ENCODE peak calls at places on chromosomes 12 and 14, in six cellular contexts. One of them, this sample, is unnamed.

GRCh38 chr12:49296836-49297694 is 2.1 kb downstream of the PRPH start:
- DNase-seq in heart left ventricle: no peak
- DNase-seq in IMR-90: no peak
- DNase-seq in right lobe of liver: no peak
- DNase-seq in adrenal gland: no peak
- DNase-seq in lower leg skin: no peak
- DNase-seq in this sample: no peak

GRCh38 chr12:32400114-32400672 is 835 bp downstream of the FGD4 start:
- DNase-seq in lower leg skin: no peak
- DNase-seq in adrenal gland: no peak
- DNase-seq in IMR-90: no peak
- DNase-seq in heart left ventricle: no peak
- DNase-seq in right lobe of liver: no peak
- DNase-seq in this sample: no peak

GRCh38 chr12:107610030-107610859 is 75.4 kb upstream of the PWP1 start:
- DNase-seq in heart left ventricle: no peak
- DNase-seq in adrenal gland: peak
- DNase-seq in right lobe of liver: peak
- DNase-seq in lower leg skin: no peak
- DNase-seq in IMR-90: peak
- DNase-seq in this sample: no peak

GRCh38 chr12:124457287-124458219 is 109.9 kb downstream of the NCOR2 start:
- DNase-seq in right lobe of liver: peak
- DNase-seq in heart left ventricle: peak
- DNase-seq in lower leg skin: peak
- DNase-seq in IMR-90: peak
- DNase-seq in adrenal gland: peak
- DNase-seq in this sample: peak

GRCh38 chr14:58650857-58651256 is 13.1 kb downstream of the DACT1 start:
- DNase-seq in heart left ventricle: no peak
- DNase-seq in lower leg skin: no peak
- DNase-seq in IMR-90: no peak
- DNase-seq in right lobe of liver: no peak
- DNase-seq in adrenal gland: no peak
- DNase-seq in this sample: no peak

GRCh38 chr14:71449316-71450055 is 482.7 kb upstream of the RGS6 start:
- DNase-seq in IMR-90: no peak
- DNase-seq in lower leg skin: no peak
- DNase-seq in adrenal gland: no peak
- DNase-seq in right lobe of liver: no peak
- DNase-seq in heart left ventricle: no peak
- DNase-seq in this sample: no peak

GRCh38 chr14:94974893-94975292 is 182.4 kb downstream of the DICER1 start:
- DNase-seq in IMR-90: no peak
- DNase-seq in adrenal gland: no peak
- DNase-seq in right lobe of liver: no peak
- DNase-seq in lower leg skin: no peak
- DNase-seq in heart left ventricle: no peak
- DNase-seq in this sample: no peak

GRCh38 chr14:100037351-100037750 is 27.9 kb upstream of the EVL start:
- DNase-seq in adrenal gland: peak
- DNase-seq in lower leg skin: no peak
- DNase-seq in heart left ventricle: no peak
- DNase-seq in IMR-90: peak
- DNase-seq in right lobe of liver: no peak
- DNase-seq in this sample: no peak

GRCh38 chr12:9906888-9907287 is 25.3 kb downstream of the CLEC2A start:
- DNase-seq in adrenal gland: no peak
- DNase-seq in heart left ventricle: no peak
- DNase-seq in IMR-90: no peak
- DNase-seq in lower leg skin: no peak
- DNase-seq in right lobe of liver: no peak
- DNase-seq in this sample: no peak

GRCh38 chr12:15584366-15585041 is 204.7 kb downstream of the EPS8 start:
- DNase-seq in right lobe of liver: no peak
- DNase-seq in lower leg skin: no peak
- DNase-seq in adrenal gland: peak
- DNase-seq in heart left ventricle: no peak
- DNase-seq in IMR-90: peak
- DNase-seq in this sample: no peak

GRCh38 chr12:131947482-131948027 is 2.2 kb upstream of the EP400 start:
- DNase-seq in lower leg skin: no peak
- DNase-seq in heart left ventricle: no peak
- DNase-seq in IMR-90: no peak
- DNase-seq in adrenal gland: no peak
- DNase-seq in right lobe of liver: no peak
- DNase-seq in this sample: peak

GRCh38 chr12:40693503-40693863 is 1.2 kb downstream of the CNTN1 start:
- DNase-seq in lower leg skin: no peak
- DNase-seq in right lobe of liver: no peak
- DNase-seq in IMR-90: no peak
- DNase-seq in heart left ventricle: no peak
- DNase-seq in adrenal gland: peak
- DNase-seq in this sample: peak

GRCh38 chr12:5222011-5222461 is 178.4 kb downstream of the KCNA5 start:
- DNase-seq in heart left ventricle: no peak
- DNase-seq in IMR-90: no peak
- DNase-seq in lower leg skin: no peak
- DNase-seq in adrenal gland: no peak
- DNase-seq in right lobe of liver: no peak
- DNase-seq in this sample: no peak

GRCh38 chr12:124684971-124685688 is 117.7 kb upstream of the NCOR2 start:
- DNase-seq in IMR-90: peak
- DNase-seq in heart left ventricle: no peak
- DNase-seq in adrenal gland: peak
- DNase-seq in right lobe of liver: no peak
- DNase-seq in lower leg skin: peak
- DNase-seq in this sample: no peak

GRCh38 chr14:58238252-58239247 is 6.1 kb upstream of the PSMA3 start:
- DNase-seq in heart left ventricle: no peak
- DNase-seq in adrenal gland: no peak
- DNase-seq in lower leg skin: no peak
- DNase-seq in IMR-90: no peak
- DNase-seq in right lobe of liver: no peak
- DNase-seq in this sample: no peak

GRCh38 chr14:87450193-87450592 is 542.8 kb downstream of the GALC start:
- DNase-seq in adrenal gland: no peak
- DNase-seq in heart left ventricle: no peak
- DNase-seq in lower leg skin: no peak
- DNase-seq in right lobe of liver: no peak
- DNase-seq in IMR-90: no peak
- DNase-seq in this sample: no peak

GRCh38 chr14:90666571-90666970 is 149.7 kb downstream of the TTC7B start:
- DNase-seq in lower leg skin: no peak
- DNase-seq in IMR-90: no peak
- DNase-seq in adrenal gland: no peak
- DNase-seq in heart left ventricle: no peak
- DNase-seq in right lobe of liver: no peak
- DNase-seq in this sample: no peak

GRCh38 chr12:3078086-3078820 is 1.1 kb downstream of the TSPAN9 start:
- DNase-seq in heart left ventricle: no peak
- DNase-seq in lower leg skin: no peak
- DNase-seq in IMR-90: no peak
- DNase-seq in adrenal gland: no peak
- DNase-seq in right lobe of liver: no peak
- DNase-seq in this sample: no peak

GRCh38 chr12:31966558-31967205 is 7.5 kb downstream of the RESF1 start:
- DNase-seq in heart left ventricle: no peak
- DNase-seq in lower leg skin: no peak
- DNase-seq in right lobe of liver: no peak
- DNase-seq in IMR-90: no peak
- DNase-seq in adrenal gland: no peak
- DNase-seq in this sample: no peak

GRCh38 chr12:15600223-15600935 is 188.8 kb downstream of the EPS8 start:
- DNase-seq in lower leg skin: no peak
- DNase-seq in adrenal gland: no peak
- DNase-seq in heart left ventricle: no peak
- DNase-seq in IMR-90: no peak
- DNase-seq in right lobe of liver: no peak
- DNase-seq in this sample: no peak

GRCh38 chr12:88309546-88309945 is 167.4 kb downstream of the TMTC3 start:
- DNase-seq in IMR-90: peak
- DNase-seq in lower leg skin: no peak
- DNase-seq in right lobe of liver: no peak
- DNase-seq in heart left ventricle: no peak
- DNase-seq in adrenal gland: no peak
- DNase-seq in this sample: no peak

GRCh38 chr12:49025463-49025862 is 6.9 kb upstream of the PRKAG1 start:
- DNase-seq in right lobe of liver: no peak
- DNase-seq in adrenal gland: no peak
- DNase-seq in heart left ventricle: no peak
- DNase-seq in IMR-90: no peak
- DNase-seq in lower leg skin: no peak
- DNase-seq in this sample: no peak

GRCh38 chr12:62021808-62022207 is 238.4 kb upstream of the USP15 start:
- DNase-seq in heart left ventricle: no peak
- DNase-seq in IMR-90: no peak
- DNase-seq in adrenal gland: no peak
- DNase-seq in lower leg skin: no peak
- DNase-seq in right lobe of liver: no peak
- DNase-seq in this sample: no peak

GRCh38 chr12:113819495-113819894 is 146.6 kb downstream of the RBM19 start:
- DNase-seq in IMR-90: no peak
- DNase-seq in lower leg skin: no peak
- DNase-seq in adrenal gland: no peak
- DNase-seq in right lobe of liver: no peak
- DNase-seq in heart left ventricle: no peak
- DNase-seq in this sample: no peak

DNA sequence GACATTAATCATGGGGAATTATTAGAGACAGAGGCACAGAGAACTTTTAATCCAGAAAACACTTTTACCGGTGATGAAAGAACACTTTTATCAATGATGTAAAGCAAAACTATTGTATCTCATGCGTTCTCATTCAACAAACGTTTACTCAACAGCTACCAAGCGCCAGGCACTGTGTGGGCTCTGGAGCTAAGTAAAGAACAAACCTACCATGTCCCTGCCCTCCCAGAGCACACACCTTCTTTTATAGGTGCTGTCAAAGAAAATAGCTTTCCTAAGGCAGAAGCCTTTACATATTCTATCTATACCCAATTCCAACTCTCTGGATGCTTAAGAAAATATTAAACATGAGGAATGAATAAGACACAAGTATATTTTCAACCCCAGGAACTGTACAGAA is 91.1 kb downstream of the FOXN3 start:
- DNase-seq in right lobe of liver: no peak
- DNase-seq in heart left ventricle: no peak
- DNase-seq in adrenal gland: no peak
- DNase-seq in lower leg skin: no peak
- DNase-seq in IMR-90: no peak
- DNase-seq in this sample: no peak
- TF ChIP-seq POLR2A in right lobe of liver: no peak
- TF ChIP-seq POLR2A in heart left ventricle: no peak
- TF ChIP-seq POLR2A in adrenal gland: no peak
- TF ChIP-seq POLR2A in lower leg skin: no peak
- TF ChIP-seq POLR2A in IMR-90: no peak
- TF ChIP-seq POLR2A in this sample: no peak

DNA sequence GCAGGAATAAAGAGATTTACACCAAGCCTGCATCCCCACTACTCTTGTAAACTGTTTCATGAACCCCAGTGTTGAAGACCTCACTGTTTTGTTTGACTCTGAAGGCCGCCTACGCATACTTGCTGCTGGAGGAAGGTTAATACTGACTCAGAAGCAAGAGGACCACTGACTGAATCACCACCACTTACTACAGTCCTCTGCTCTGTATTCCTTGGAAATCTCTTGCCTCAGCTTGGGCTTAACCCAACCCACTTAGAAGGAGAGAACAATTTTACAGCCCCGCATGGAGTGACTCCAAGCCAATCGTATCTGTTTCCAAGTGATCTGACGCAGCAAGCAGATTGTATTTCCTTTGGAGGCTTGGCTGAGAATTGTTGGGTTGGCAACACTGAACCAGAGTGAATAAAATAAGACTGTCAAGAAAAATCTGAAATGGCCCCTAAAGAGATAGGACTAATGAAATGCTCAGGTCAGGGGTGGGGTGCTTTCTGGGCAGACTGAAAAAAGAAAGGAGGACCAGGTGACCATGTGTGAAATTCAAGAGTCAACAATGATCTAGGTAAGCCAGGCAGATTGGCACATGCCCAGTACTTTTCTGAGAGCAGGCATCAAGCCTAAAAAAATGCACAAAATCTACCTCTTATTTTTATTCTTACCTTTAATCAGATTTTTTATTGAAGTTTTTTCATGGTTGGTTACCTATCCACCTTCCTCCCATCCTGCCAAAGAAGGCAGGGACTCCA is 248.5 kb downstream of the ZFP36L1 start:
- DNase-seq in right lobe of liver: no peak
- DNase-seq in lower leg skin: peak
- DNase-seq in heart left ventricle: peak
- DNase-seq in IMR-90: peak
- DNase-seq in adrenal gland: peak
- DNase-seq in this sample: peak
- TF ChIP-seq POLR2A in right lobe of liver: no peak
- TF ChIP-seq POLR2A in lower leg skin: no peak
- TF ChIP-seq POLR2A in heart left ventricle: no peak
- TF ChIP-seq POLR2A in IMR-90: peak
- TF ChIP-seq POLR2A in adrenal gland: peak
- TF ChIP-seq POLR2A in this sample: no peak

GRCh38 chr12:120814903-120815429 is 89.2 kb downstream of the SPPL3 start:
- DNase-seq in heart left ventricle: no peak
- DNase-seq in adrenal gland: no peak
- DNase-seq in IMR-90: no peak
- DNase-seq in lower leg skin: no peak
- DNase-seq in right lobe of liver: no peak
- DNase-seq in this sample: no peak
- TF ChIP-seq POLR2A in heart left ventricle: no peak
- TF ChIP-seq POLR2A in adrenal gland: no peak
- TF ChIP-seq POLR2A in IMR-90: no peak
- TF ChIP-seq POLR2A in lower leg skin: no peak
- TF ChIP-seq POLR2A in right lobe of liver: no peak
- TF ChIP-seq POLR2A in this sample: no peak

DNA sequence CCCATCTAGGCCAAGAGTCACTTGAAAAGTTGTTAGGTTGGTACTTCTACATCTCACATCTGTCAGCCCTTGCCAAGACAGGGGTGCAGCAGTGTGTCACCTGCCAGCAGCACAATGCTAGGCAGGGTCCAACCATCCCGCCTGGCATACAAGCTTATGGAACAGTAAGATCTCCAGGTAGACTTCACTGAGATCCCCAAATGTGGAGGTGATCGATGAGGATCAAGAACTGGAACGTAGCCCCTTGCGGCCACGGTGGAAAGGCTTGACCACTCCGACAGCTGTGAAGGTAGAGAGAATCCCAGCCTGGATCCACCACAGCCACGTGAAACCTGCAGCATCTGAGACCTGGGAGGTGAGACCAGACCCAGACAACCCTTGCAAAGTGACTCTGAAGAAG is 696.0 kb upstream of the LMO3 start:
- DNase-seq in lower leg skin: no peak
- DNase-seq in heart left ventricle: no peak
- DNase-seq in right lobe of liver: no peak
- DNase-seq in IMR-90: no peak
- DNase-seq in adrenal gland: no peak
- DNase-seq in this sample: no peak
- TF ChIP-seq POLR2A in lower leg skin: no peak
- TF ChIP-seq POLR2A in heart left ventricle: no peak
- TF ChIP-seq POLR2A in right lobe of liver: no peak
- TF ChIP-seq POLR2A in IMR-90: no peak
- TF ChIP-seq POLR2A in adrenal gland: no peak
- TF ChIP-seq POLR2A in this sample: no peak